ENCODE peak calls at places on chromosomes 5 and 9, in five cellular contexts. F is HT1080, X is frontal cortex, I is RKO, P is ecto neural progenitor cell. N is an unnamed sample.

GRCh38 chr5:39270172-39270848 is 50.9 kb upstream of the FYB1 start:
- DNase-seq in P (no peak), F (no peak), X (no peak), I (no peak), N (no peak)

GRCh38 chr9:112034216-112034611 is 137.6 kb downstream of the UGCG start:
- DNase-seq in P (no peak), X (no peak), F (no peak), I (no peak), N (no peak)

GRCh38 chr5:16225927-16226326 is 46.3 kb upstream of the MARCHF11 start:
- DNase-seq in P (no peak), X (no peak), F (no peak), I (no peak), N (no peak)

GRCh38 chr5:68224561-68225187 is 9.1 kb downstream of the PIK3R1 start:
- DNase-seq in F (no peak), X (no peak), P (no peak), I (no peak), N (no peak)

GRCh38 chr5:157468293-157468965 is 8.4 kb downstream of the NIPAL4 start:
- DNase-seq in I (no peak), F (no peak), X (no peak), P (no peak), N (no peak)

GRCh38 chr5:11785771-11786342 is 118.4 kb downstream of the CTNND2 start:
- DNase-seq in X (no peak), P (no peak), F (no peak), I (no peak), N (no peak)

GRCh38 chr9:134699343-134699740 is 57.7 kb downstream of the COL5A1 start:
- DNase-seq in I (no peak), P (no peak), F (no peak), X (no peak), N (no peak)

GRCh38 chr5:170105643-170106611 is at the start of gene FOXI1:
- DNase-seq in I (no peak), P (no peak), F (no peak), X (no peak), N (peak; percentile 22)

GRCh38 chr9:132672413-132672690 is 2.1 kb downstream of the GTF3C4 start:
- DNase-seq in I (peak; percentile 80), P (no peak), X (no peak), F (peak; percentile 40), N (no peak)

GRCh38 chr5:175800656-175801081 is 70.7 kb upstream of the CPLX2 start:
- DNase-seq in F (peak; percentile 80), X (no peak), I (peak; percentile 49), P (no peak), N (no peak)

GRCh38 chr5:137279631-137280236 is 219.4 kb downstream of the SPOCK1 start:
- DNase-seq in I (no peak), P (no peak), X (no peak), F (no peak), N (no peak)

GRCh38 chr5:133284306-133284705 is 232.5 kb downstream of the HSPA4 start:
- DNase-seq in I (no peak), F (no peak), X (no peak), P (no peak), N (no peak)

GRCh38 chr5:7548576-7548975 is 152.6 kb downstream of the ADCY2 start:
- DNase-seq in X (no peak), F (no peak), I (no peak), P (no peak), N (peak; percentile 62)

GRCh38 chr9:76519027-76519835 is 60.2 kb downstream of the GCNT1 start:
- DNase-seq in P (no peak), I (no peak), F (no peak), X (no peak), N (no peak)

GRCh38 chr9:78899006-78899405 is 602.1 kb downstream of the PSAT1 start:
- DNase-seq in X (no peak), F (no peak), P (no peak), I (no peak), N (no peak)

GRCh38 chr9:129769582-129770107 is 16.8 kb upstream of the PTGES start:
- DNase-seq in X (no peak), F (no peak), P (no peak), I (no peak), N (no peak)

GRCh38 chr5:53569486-53569885 is 9.0 kb downstream of the NDUFS4 start:
- DNase-seq in I (no peak), X (no peak), P (no peak), F (no peak), N (no peak)

GRCh38 chr5:123610665-123611406 is 98.9 kb downstream of the CSNK1G3 start:
- DNase-seq in X (peak; percentile 10), F (peak; percentile 49), P (no peak), I (peak; percentile 76), N (peak; percentile 23)

GRCh38 chr5:107223066-107223465 is 447.7 kb downstream of the EFNA5 start:
- DNase-seq in P (no peak), I (no peak), F (no peak), X (no peak), N (no peak)

GRCh38 chr9:96619491-96620154 is at the start of gene CDC14B:
- DNase-seq in I (peak; percentile 93), F (peak; percentile 80), P (peak; percentile 95), X (peak; percentile 81), N (peak; percentile 91)

GRCh38 chr9:95499101-95499676 is 17.6 kb downstream of the PTCH1 start:
- DNase-seq in F (no peak), P (no peak), X (no peak), I (no peak), N (no peak)

GRCh38 chr5:142432961-142433360 is 108.1 kb upstream of the SPRY4 start:
- DNase-seq in P (no peak), I (no peak), X (no peak), F (no peak), N (no peak)

GRCh38 chr5:93589812-93590215 is 6.8 kb downstream of the NR2F1 start:
- DNase-seq in X (no peak), I (peak; percentile 48), P (no peak), F (no peak), N (no peak)

GRCh38 chr9:90141723-90142122 is 500.9 kb downstream of the DIRAS2 start:
- DNase-seq in F (no peak), I (peak; percentile 68), P (no peak), X (no peak), N (peak; percentile 43)

GRCh38 chr9:21965401-21965951 is 28.7 kb downstream of the CDKN2A start:
- DNase-seq in F (no peak), I (no peak), X (no peak), P (peak; percentile 82), N (no peak)

GRCh38 chr5:131082034-131082550 is 83.0 kb downstream of the HINT1 start:
- DNase-seq in X (no peak), F (no peak), I (no peak), P (no peak), N (no peak)

GRCh38 chr5:86665984-86666760 is 48.4 kb downstream of the COX7C start:
- DNase-seq in P (no peak), I (no peak), F (no peak), X (no peak), N (no peak)

GRCh38 chr5:219492-219891 is 1.4 kb downstream of the SDHA start:
- DNase-seq in X (no peak), P (no peak), I (peak; percentile 69), F (peak; percentile 47), N (no peak)

GRCh38 chr9:29039258-29039657 is 1466.0 kb upstream of the C9orf72 start:
- DNase-seq in P (no peak), X (no peak), I (no peak), F (peak; percentile 68), N (no peak)

GRCh38 chr5:146165469-146165868 is 17.0 kb downstream of the LARS1 start:
- DNase-seq in P (no peak), X (no peak), F (no peak), I (no peak), N (no peak)

GRCh38 chr5:89417990-89418820 is 535.2 kb upstream of the MEF2C start:
- DNase-seq in I (no peak), X (no peak), P (no peak), F (peak; percentile 70), N (no peak)

GRCh38 chr9:82988488-82988887 is 74.5 kb downstream of the RASEF start:
- DNase-seq in F (no peak), P (no peak), X (no peak), I (no peak), N (no peak)

GRCh38 chr9:21141427-21141882 is at the start of gene IFNW1:
- DNase-seq in P (no peak), X (no peak), F (no peak), I (no peak), N (no peak)